ENCODE peak calls at places on chromosomes 5 and 9, in four cellular contexts. F is activated T-cell treated with anti-CD3 and anti-CD28 coated beads, Interleukin-2, amount 50 U/mL, for 72 hours; H is psoas muscle; Y is H54. D is an unnamed sample.

GRCh38 chr5:148659641-148660345 is 5.5 kb upstream of the HTR4 start:
- DNase-seq in F (no peak), H (no peak), Y (no peak), D (no peak)

GRCh38 chr9:114172981-114173833 is 17.9 kb downstream of the COL27A1 start:
- DNase-seq in F (no peak), H (no peak), Y (no peak), D (peak)

GRCh38 chr9:134349941-134350340 is 23.7 kb downstream of the RXRA start:
- DNase-seq in F (no peak), H (no peak), Y (no peak), D (no peak)

GRCh38 chr9:134413890-134414731 is 87.9 kb downstream of the RXRA start:
- DNase-seq in F (no peak), H (peak), Y (peak), D (peak)

GRCh38 chr5:157476699-157477408 is 16.8 kb downstream of the NIPAL4 start:
- DNase-seq in F (peak), H (no peak), Y (peak), D (peak)

GRCh38 chr9:22203371-22204138 is 194.4 kb upstream of the CDKN2B start:
- DNase-seq in F (no peak), H (no peak), Y (no peak), D (peak)

GRCh38 chr9:136347472-136348256 is 15.9 kb downstream of the DNLZ start:
- DNase-seq in F (no peak), H (no peak), Y (no peak), D (no peak)

GRCh38 chr5:139027150-139027549 is 152.0 kb upstream of the LRRTM2 start:
- DNase-seq in F (no peak), H (no peak), Y (no peak), D (no peak)

GRCh38 chr5:125034331-125034730 is 287.9 kb upstream of the ZNF608 start:
- DNase-seq in F (no peak), H (no peak), Y (no peak), D (no peak)

GRCh38 chr5:141508808-141509611 is 20.1 kb downstream of the PCDHGC5 start:
- DNase-seq in F (peak), H (peak), Y (peak), D (peak)

GRCh38 chr9:7368410-7369292 is 430.9 kb downstream of the DMAC1 start:
- DNase-seq in F (no peak), H (no peak), Y (no peak), D (peak)

GRCh38 chr5:86837610-86838009 is 219.9 kb downstream of the COX7C start:
- DNase-seq in F (no peak), H (no peak), Y (no peak), D (peak)

GRCh38 chr5:81233080-81233634 is at the start of gene CKMT2:
- DNase-seq in F (no peak), H (peak), Y (no peak), D (no peak)

GRCh38 chr9:76845254-76845653 is 60.7 kb downstream of the PRUNE2 start:
- DNase-seq in F (no peak), H (no peak), Y (no peak), D (no peak)

GRCh38 chr9:811101-811531 is 30.4 kb upstream of the DMRT1 start:
- DNase-seq in F (no peak), H (no peak), Y (no peak), D (peak)

GRCh38 chr5:83467315-83468044 is 4.1 kb upstream of the VCAN start:
- DNase-seq in F (no peak), H (peak), Y (no peak), D (peak)

GRCh38 chr9:115590016-115590415 is 472.1 kb upstream of the TNC start:
- DNase-seq in F (no peak), H (no peak), Y (peak), D (peak)

GRCh38 chr5:66224273-66224672 is 80.2 kb downstream of the SREK1 start:
- DNase-seq in F (no peak), H (no peak), Y (no peak), D (no peak)

D was measured in ELR.